ENCODE peak calls at places on chromosome 15, in five cellular contexts. H, J, Z, O and B are unnamed samples.

GRCh38 chr15:26378304-26378703 is 394.6 kb downstream of the GABRB3 start:
- DNase-seq in H (no peak), J (no peak), Z (no peak), O (no peak), B (no peak)

GRCh38 chr15:66164788-66165187 is 88.8 kb downstream of the MEGF11 start:
- DNase-seq in H (no peak), J (no peak), Z (no peak), O (no peak), B (no peak)

GRCh38 chr15:86336051-86336788 is 256.5 kb downstream of the AGBL1 start:
- DNase-seq in H (peak; percentile 38), J (no peak), Z (no peak), O (no peak), B (no peak)

GRCh38 chr15:96421211-96421610 is 90.7 kb downstream of the NR2F2 start:
- DNase-seq in H (peak; percentile 63), J (no peak), Z (no peak), O (no peak), B (no peak)

GRCh38 chr15:36218322-36218721 is 361.1 kb upstream of the CDIN1 start:
- DNase-seq in H (no peak), J (no peak), Z (no peak), O (no peak), B (no peak)

GRCh38 chr15:44728576-44729393 is 7.5 kb upstream of the TRIM69 start:
- DNase-seq in H (peak; percentile 97), J (peak; percentile 97), Z (peak; percentile 66), O (peak; percentile 97), B (peak; percentile 97)

GRCh38 chr15:56963719-56964118 is 45.3 kb downstream of the TCF12 start:
- DNase-seq in H (no peak), J (no peak), Z (no peak), O (no peak), B (no peak)

GRCh38 chr15:51623386-51623938 is 891 bp upstream of the DMXL2 start:
- DNase-seq in H (peak; percentile 43), J (peak; percentile 16), Z (no peak), O (no peak), B (no peak)

GRCh38 chr15:28075482-28076029 is 23.6 kb downstream of the OCA2 start:
- DNase-seq in H (no peak), J (no peak), Z (no peak), O (no peak), B (no peak)

GRCh38 chr15:63601026-63601726 is 4.0 kb downstream of the FBXL22 start:
- DNase-seq in H (peak; percentile 70), J (no peak), Z (peak; percentile 41), O (peak; percentile 55), B (peak; percentile 72)

GRCh38 chr15:50358805-50359204 is 3.8 kb upstream of the GABPB1 start:
- DNase-seq in H (peak; percentile 72), J (no peak), Z (no peak), O (no peak), B (no peak)

GRCh38 chr15:37090543-37091175 is 9.7 kb downstream of the MEIS2 start:
- DNase-seq in H (no peak), J (no peak), Z (no peak), O (no peak), B (no peak)

GRCh38 chr15:62886431-62887071 is 156.0 kb upstream of the TPM1 start:
- DNase-seq in H (peak; percentile 79), J (no peak), Z (no peak), O (no peak), B (no peak)

GRCh38 chr15:100766225-100767001 is 113.2 kb upstream of the ALDH1A3 start:
- DNase-seq in H (no peak), J (no peak), Z (no peak), O (no peak), B (no peak)

GRCh38 chr15:89937365-89938355 is 24.9 kb upstream of the ARPIN start:
- DNase-seq in H (peak; percentile 21), J (no peak), Z (no peak), O (no peak), B (no peak)

GRCh38 chr15:63389902-63390301 is 8.3 kb upstream of the CA12 start:
- DNase-seq in H (no peak), J (peak; percentile 30), Z (no peak), O (peak; percentile 65), B (no peak)

GRCh38 chr15:63310646-63311045 is 33.2 kb downstream of the APH1B start:
- DNase-seq in H (no peak), J (no peak), Z (no peak), O (no peak), B (no peak)

GRCh38 chr15:91469627-91470567 is 369.8 kb downstream of the SV2B start:
- DNase-seq in H (no peak), J (no peak), Z (no peak), O (no peak), B (no peak)

GRCh38 chr15:85543741-85544155 is 163.3 kb downstream of the AKAP13 start:
- DNase-seq in H (no peak), J (peak; percentile 41), Z (no peak), O (peak; percentile 86), B (peak; percentile 78)

GRCh38 chr15:50051811-50052419 is 67.1 kb downstream of the ATP8B4 start:
- DNase-seq in H (peak; percentile 91), J (peak; percentile 74), Z (peak; percentile 15), O (no peak), B (peak; percentile 40)

GRCh38 chr15:99118801-99119546 is 14.1 kb downstream of the SYNM start:
- DNase-seq in H (no peak), J (no peak), Z (no peak), O (peak; percentile 65), B (no peak)

GRCh38 chr15:72934006-72934405 is 118.3 kb upstream of the NEO1 start:
- DNase-seq in H (peak; percentile 32), J (no peak), Z (no peak), O (no peak), B (no peak)

GRCh38 chr15:65782096-65782495 is 10.0 kb downstream of the DENND4A start:
- DNase-seq in H (no peak), J (no peak), Z (no peak), O (no peak), B (no peak)

GRCh38 chr15:93900476-93901400 is 330.6 kb upstream of the MCTP2 start:
- DNase-seq in H (no peak), J (no peak), Z (no peak), O (peak; percentile 37), B (no peak)

GRCh38 chr15:100141304-100142080 is 200.3 kb downstream of the ADAMTS17 start:
- DNase-seq in H (no peak), J (no peak), Z (no peak), O (no peak), B (no peak)

GRCh38 chr15:65212097-65212496 is 824 bp upstream of the CILP start:
- DNase-seq in H (peak; percentile 18), J (no peak), Z (no peak), O (no peak), B (no peak)

GRCh38 chr15:65209701-65210643 is 1.3 kb downstream of the CILP start:
- DNase-seq in H (peak; percentile 17), J (no peak), Z (no peak), O (peak; percentile 50), B (peak; percentile 44)

GRCh38 chr15:95663156-95663831 is 667.2 kb upstream of the NR2F2 start:
- DNase-seq in H (peak; percentile 78), J (no peak), Z (no peak), O (no peak), B (no peak)

GRCh38 chr15:27222479-27222878 is 251.5 kb downstream of the GABRG3 start:
- DNase-seq in H (peak; percentile 83), J (no peak), Z (no peak), O (no peak), B (no peak)

GRCh38 chr15:40992241-40992741 is 39.0 kb downstream of the CHAC1 start:
- DNase-seq in H (peak; percentile 21), J (no peak), Z (no peak), O (no peak), B (no peak)

GRCh38 chr15:58770519-58770856 is 614 bp upstream of the MINDY2 start:
- DNase-seq in H (peak; percentile 91), J (no peak), Z (peak; percentile 36), O (no peak), B (peak; percentile 32)